ENCODE peak calls at places on chromosomes 6 and 20, in seven cellular contexts. One of them, this sample, is unnamed.

GRCh38 chr20:49029203-49029602 is 16.9 kb upstream of the CSE1L start:
- DNase-seq in K562: no peak
- DNase-seq in GM12878: no peak
- DNase-seq in HCT116: no peak
- DNase-seq in SK-N-SH: no peak
- DNase-seq in H1: no peak
- DNase-seq in HepG2: no peak
- DNase-seq in this sample: no peak

GRCh38 chr6:168127384-168127868 is 48.4 kb upstream of the FRMD1 start:
- DNase-seq in SK-N-SH: no peak
- DNase-seq in H1: no peak
- DNase-seq in GM12878: no peak
- DNase-seq in HCT116: no peak
- DNase-seq in HepG2: no peak
- DNase-seq in K562: no peak
- DNase-seq in this sample: no peak

GRCh38 chr20:54199721-54200176 is 8.1 kb upstream of the PFDN4 start:
- DNase-seq in SK-N-SH: peak
- DNase-seq in GM12878: peak
- DNase-seq in K562: peak
- DNase-seq in HepG2: peak
- DNase-seq in HCT116: peak
- DNase-seq in H1: peak
- DNase-seq in this sample: peak

GRCh38 chr6:149458196-149458595 is 26.6 kb downstream of the ZC3H12D start:
- DNase-seq in GM12878: no peak
- DNase-seq in SK-N-SH: no peak
- DNase-seq in K562: no peak
- DNase-seq in HepG2: no peak
- DNase-seq in H1: no peak
- DNase-seq in HCT116: no peak
- DNase-seq in this sample: no peak

GRCh38 chr6:169984181-169985120 is 233.0 kb downstream of the ERMARD start:
- DNase-seq in K562: no peak
- DNase-seq in GM12878: no peak
- DNase-seq in H1: no peak
- DNase-seq in SK-N-SH: no peak
- DNase-seq in HepG2: no peak
- DNase-seq in HCT116: no peak
- DNase-seq in this sample: no peak

GRCh38 chr20:43187476-43188233 is 2.1 kb downstream of the PTPRT start:
- DNase-seq in SK-N-SH: peak
- DNase-seq in HepG2: peak
- DNase-seq in GM12878: no peak
- DNase-seq in K562: peak
- DNase-seq in HCT116: peak
- DNase-seq in H1: peak
- DNase-seq in this sample: peak

GRCh38 chr6:134730013-134730412 is 219.9 kb downstream of the ALDH8A1 start:
- DNase-seq in SK-N-SH: peak
- DNase-seq in H1: peak
- DNase-seq in HCT116: no peak
- DNase-seq in GM12878: no peak
- DNase-seq in HepG2: no peak
- DNase-seq in K562: no peak
- DNase-seq in this sample: no peak

GRCh38 chr20:63534831-63535651 is 2.1 kb downstream of the PTK6 start:
- DNase-seq in K562: no peak
- DNase-seq in H1: no peak
- DNase-seq in SK-N-SH: no peak
- DNase-seq in GM12878: no peak
- DNase-seq in HCT116: no peak
- DNase-seq in HepG2: no peak
- DNase-seq in this sample: no peak

GRCh38 chr6:26457407-26457795 is 354 bp upstream of the BTN2A1 start:
- DNase-seq in GM12878: no peak
- DNase-seq in H1: no peak
- DNase-seq in SK-N-SH: peak
- DNase-seq in K562: peak
- DNase-seq in HCT116: no peak
- DNase-seq in HepG2: no peak
- DNase-seq in this sample: no peak

GRCh38 chr6:175680-176079 is 116.6 kb upstream of the DUSP22 start:
- DNase-seq in SK-N-SH: no peak
- DNase-seq in HCT116: no peak
- DNase-seq in K562: no peak
- DNase-seq in GM12878: no peak
- DNase-seq in H1: no peak
- DNase-seq in HepG2: no peak
- DNase-seq in this sample: no peak

GRCh38 chr6:3072798-3073197 is 4.5 kb downstream of the RIPK1 start:
- DNase-seq in H1: no peak
- DNase-seq in HepG2: no peak
- DNase-seq in HCT116: no peak
- DNase-seq in SK-N-SH: no peak
- DNase-seq in K562: no peak
- DNase-seq in GM12878: no peak
- DNase-seq in this sample: no peak

GRCh38 chr6:335146-335545 is 42.9 kb downstream of the DUSP22 start:
- DNase-seq in H1: no peak
- DNase-seq in HepG2: no peak
- DNase-seq in SK-N-SH: no peak
- DNase-seq in K562: no peak
- DNase-seq in GM12878: no peak
- DNase-seq in HCT116: no peak
- DNase-seq in this sample: no peak

GRCh38 chr6:120279706-120280105 is 930.1 kb upstream of the MAN1A1 start:
- DNase-seq in K562: no peak
- DNase-seq in H1: no peak
- DNase-seq in SK-N-SH: no peak
- DNase-seq in HepG2: no peak
- DNase-seq in HCT116: no peak
- DNase-seq in GM12878: no peak
- DNase-seq in this sample: no peak

GRCh38 chr6:148874698-148875293 is 128.0 kb downstream of the UST start:
- DNase-seq in SK-N-SH: no peak
- DNase-seq in GM12878: no peak
- DNase-seq in H1: no peak
- DNase-seq in K562: no peak
- DNase-seq in HepG2: no peak
- DNase-seq in HCT116: no peak
- DNase-seq in this sample: no peak

GRCh38 chr6:39195792-39196385 is 33.4 kb downstream of the KCNK5 start:
- DNase-seq in H1: no peak
- DNase-seq in HCT116: no peak
- DNase-seq in K562: peak
- DNase-seq in GM12878: no peak
- DNase-seq in SK-N-SH: no peak
- DNase-seq in HepG2: no peak
- DNase-seq in this sample: no peak

GRCh38 chr20:33154252-33154651 is 13.7 kb upstream of the BPIFA2 start:
- DNase-seq in HepG2: no peak
- DNase-seq in HCT116: no peak
- DNase-seq in K562: no peak
- DNase-seq in GM12878: no peak
- DNase-seq in H1: no peak
- DNase-seq in SK-N-SH: no peak
- DNase-seq in this sample: no peak

GRCh38 chr6:146850238-146850896 is 251.6 kb downstream of the ADGB start:
- DNase-seq in HepG2: no peak
- DNase-seq in HCT116: no peak
- DNase-seq in GM12878: no peak
- DNase-seq in H1: no peak
- DNase-seq in K562: no peak
- DNase-seq in SK-N-SH: no peak
- DNase-seq in this sample: no peak

GRCh38 chr6:169243154-169243553 is 10.5 kb downstream of the THBS2 start:
- DNase-seq in K562: no peak
- DNase-seq in GM12878: no peak
- DNase-seq in H1: no peak
- DNase-seq in SK-N-SH: no peak
- DNase-seq in HCT116: no peak
- DNase-seq in HepG2: no peak
- DNase-seq in this sample: no peak

GRCh38 chr20:10699506-10699905 is 25.7 kb upstream of the JAG1 start:
- DNase-seq in HepG2: no peak
- DNase-seq in H1: no peak
- DNase-seq in HCT116: no peak
- DNase-seq in SK-N-SH: no peak
- DNase-seq in K562: no peak
- DNase-seq in GM12878: no peak
- DNase-seq in this sample: no peak

GRCh38 chr20:10699941-10700340 is 26.1 kb upstream of the JAG1 start:
- DNase-seq in K562: no peak
- DNase-seq in H1: no peak
- DNase-seq in GM12878: no peak
- DNase-seq in SK-N-SH: no peak
- DNase-seq in HepG2: no peak
- DNase-seq in HCT116: no peak
- DNase-seq in this sample: no peak

GRCh38 chr20:10701607-10702006 is 27.8 kb upstream of the JAG1 start:
- DNase-seq in SK-N-SH: no peak
- DNase-seq in K562: no peak
- DNase-seq in H1: no peak
- DNase-seq in HepG2: no peak
- DNase-seq in GM12878: no peak
- DNase-seq in HCT116: no peak
- DNase-seq in this sample: no peak

DNA sequence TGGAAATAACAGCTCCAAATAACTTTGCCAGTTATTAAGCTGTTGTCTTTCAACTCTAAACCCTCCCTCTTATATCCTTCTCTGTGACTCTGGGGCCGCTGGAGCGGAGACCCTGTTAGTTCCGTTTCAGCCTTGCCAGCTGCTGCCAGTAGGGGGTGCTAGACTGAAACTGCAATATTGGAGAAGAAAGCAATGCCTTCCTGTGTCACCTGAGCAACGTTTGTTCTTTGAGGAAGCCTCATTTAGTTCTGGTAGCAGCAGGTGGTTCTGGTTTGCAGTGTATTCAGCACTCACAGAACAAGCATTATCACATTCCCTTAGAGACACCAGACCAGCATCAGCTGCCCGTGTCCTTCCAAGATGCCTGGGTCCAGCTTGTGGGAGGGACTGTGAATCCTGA is 22.9 kb upstream of the JAG1 start:
- DNase-seq in GM12878: no peak
- DNase-seq in HCT116: no peak
- DNase-seq in H1: peak
- DNase-seq in HepG2: peak
- DNase-seq in K562: peak
- DNase-seq in SK-N-SH: no peak
- DNase-seq in this sample: no peak
- TF ChIP-seq JUND in GM12878: no peak
- TF ChIP-seq JUND in HCT116: no peak
- TF ChIP-seq JUND in H1: no peak
- TF ChIP-seq JUND in HepG2: no peak
- TF ChIP-seq JUND in K562: no peak
- TF ChIP-seq JUND in SK-N-SH: no peak
- TF ChIP-seq JUND in this sample: no peak

GRCh38 chr6:157559201-157559756 is 178.3 kb downstream of the ZDHHC14 start:
- DNase-seq in HCT116: no peak
- DNase-seq in GM12878: no peak
- DNase-seq in SK-N-SH: no peak
- DNase-seq in K562: no peak
- DNase-seq in HepG2: no peak
- DNase-seq in H1: no peak
- DNase-seq in this sample: no peak

GRCh38 chr6:157561037-157561790 is 180.2 kb downstream of the ZDHHC14 start:
- DNase-seq in HepG2: no peak
- DNase-seq in H1: no peak
- DNase-seq in HCT116: no peak
- DNase-seq in GM12878: peak
- DNase-seq in K562: no peak
- DNase-seq in SK-N-SH: no peak
- DNase-seq in this sample: no peak

GRCh38 chr6:157562997-157563396 is 182.0 kb downstream of the ZDHHC14 start:
- DNase-seq in GM12878: no peak
- DNase-seq in HepG2: no peak
- DNase-seq in SK-N-SH: no peak
- DNase-seq in HCT116: no peak
- DNase-seq in H1: no peak
- DNase-seq in K562: no peak
- DNase-seq in this sample: no peak

GRCh38 chr6:157561929-157562810 is 181.2 kb downstream of the ZDHHC14 start:
- DNase-seq in H1: no peak
- DNase-seq in K562: no peak
- DNase-seq in HepG2: no peak
- DNase-seq in GM12878: peak
- DNase-seq in HCT116: no peak
- DNase-seq in SK-N-SH: peak
- DNase-seq in this sample: no peak

GRCh38 chr6:157563611-157564284 is 182.8 kb downstream of the ZDHHC14 start:
- DNase-seq in HepG2: no peak
- DNase-seq in H1: no peak
- DNase-seq in K562: no peak
- DNase-seq in GM12878: peak
- DNase-seq in SK-N-SH: no peak
- DNase-seq in HCT116: no peak
- DNase-seq in this sample: no peak
- TF ChIP-seq JUND in HepG2: no peak
- TF ChIP-seq JUND in H1: no peak
- TF ChIP-seq JUND in K562: no peak
- TF ChIP-seq JUND in GM12878: peak
- TF ChIP-seq JUND in SK-N-SH: no peak
- TF ChIP-seq JUND in HCT116: no peak
- TF ChIP-seq JUND in this sample: no peak

DNA sequence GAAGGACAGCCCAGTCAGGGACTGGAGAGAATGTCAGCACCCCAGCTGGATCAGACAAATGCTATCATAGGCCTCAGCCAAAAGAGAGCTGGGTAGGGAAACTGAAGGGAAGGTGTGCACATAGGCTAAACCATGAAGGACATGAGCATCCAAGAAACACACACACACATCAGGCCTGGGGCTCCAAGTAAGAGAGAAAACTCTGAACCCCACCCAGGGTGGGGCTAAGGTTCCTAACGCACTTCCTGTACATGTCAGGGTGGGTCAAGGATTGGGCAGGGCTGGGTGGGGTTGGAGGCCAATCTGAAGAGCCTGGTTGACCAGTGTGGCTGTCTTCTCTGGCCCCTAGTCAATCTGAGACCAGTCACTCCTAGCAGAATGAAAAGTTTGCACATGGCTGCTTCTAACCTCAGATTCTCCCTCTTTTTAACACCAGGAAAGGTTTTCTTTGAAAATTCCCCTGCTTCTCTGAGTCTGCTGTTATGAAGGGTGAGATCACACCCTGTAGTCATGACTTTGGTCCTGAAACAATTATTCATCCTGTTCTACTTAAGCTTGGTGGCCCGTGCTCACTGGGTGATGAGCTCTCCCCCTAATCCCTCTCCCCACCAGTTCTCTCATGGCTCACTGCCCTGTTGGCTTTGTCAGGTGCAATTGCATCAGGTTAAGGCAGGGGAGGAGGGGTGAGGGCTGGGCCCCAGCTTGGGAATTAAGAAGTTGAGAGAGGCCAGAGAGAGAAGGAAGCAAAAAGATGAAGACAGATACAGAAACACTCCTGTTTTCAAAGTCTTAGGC is 88.4 kb downstream of the MAFB start:
- DNase-seq in H1: no peak
- DNase-seq in HepG2: no peak
- DNase-seq in K562: no peak
- DNase-seq in HCT116: no peak
- DNase-seq in GM12878: no peak
- DNase-seq in SK-N-SH: no peak
- DNase-seq in this sample: no peak
- TF ChIP-seq JUND in H1: no peak
- TF ChIP-seq JUND in HepG2: no peak
- TF ChIP-seq JUND in K562: no peak
- TF ChIP-seq JUND in HCT116: no peak
- TF ChIP-seq JUND in GM12878: no peak
- TF ChIP-seq JUND in SK-N-SH: no peak
- TF ChIP-seq JUND in this sample: no peak

GRCh38 chr6:37285861-37286311 is 27.9 kb upstream of the TMEM217 start:
- DNase-seq in K562: no peak
- DNase-seq in HCT116: no peak
- DNase-seq in GM12878: no peak
- DNase-seq in H1: no peak
- DNase-seq in HepG2: no peak
- DNase-seq in SK-N-SH: no peak
- DNase-seq in this sample: no peak
- TF ChIP-seq JUND in K562: no peak
- TF ChIP-seq JUND in HCT116: no peak
- TF ChIP-seq JUND in GM12878: no peak
- TF ChIP-seq JUND in H1: no peak
- TF ChIP-seq JUND in HepG2: no peak
- TF ChIP-seq JUND in SK-N-SH: no peak
- TF ChIP-seq JUND in this sample: no peak

This sample was measured in T47D.